ENCODE peak calls at places on chromosomes 5 and 9, in five cellular contexts. C, V, S, B and L are unnamed samples.

GRCh38 chr5:94017579-94017978 is 276.2 kb upstream of the POU5F2 start:
- DNase-seq in B (peak; percentile 66), S (no peak), C (peak; percentile 32), V (no peak), L (peak; percentile 22)

GRCh38 chr5:68088302-68088701 is 127.3 kb upstream of the PIK3R1 start:
- DNase-seq in B (peak; percentile 33), V (no peak), C (peak; percentile 82), S (no peak), L (peak; percentile 69)

GRCh38 chr9:89153187-89153586 is 25.4 kb downstream of the SHC3 start:
- DNase-seq in C (no peak), B (no peak), V (no peak), S (no peak), L (no peak)

GRCh38 chr5:142479854-142480253 is 155.0 kb upstream of the SPRY4 start:
- DNase-seq in V (no peak), B (no peak), S (no peak), C (no peak), L (no peak)

GRCh38 chr5:95644351-95645042 is 2.1 kb upstream of the RFESD start:
- DNase-seq in V (peak; percentile 62), C (peak; percentile 68), S (no peak), B (peak; percentile 69), L (peak; percentile 24)

GRCh38 chr9:71769175-71770165 is 1.2 kb upstream of the CEMIP2 start:
- DNase-seq in V (peak; percentile 63), B (peak; percentile 53), S (peak; percentile 95), C (peak; percentile 59), L (no peak)

GRCh38 chr9:34809504-34810186 is 99.7 kb upstream of the CCL21 start:
- DNase-seq in S (peak; percentile 72), B (no peak), C (peak; percentile 6), V (no peak), L (no peak)

GRCh38 chr5:93503598-93504067 is 77.4 kb downstream of the NR2F1-AS1 start:
- DNase-seq in S (no peak), C (peak; percentile 92), V (no peak), B (peak; percentile 93), L (peak; percentile 89)

GRCh38 chr9:34375901-34376595 is 650 bp downstream of the MYORG start:
- DNase-seq in C (no peak), V (peak; percentile 36), B (peak; percentile 18), S (peak; percentile 85), L (peak; percentile 39)

GRCh38 chr5:33105521-33105941 is 335.2 kb upstream of the TARS1 start:
- DNase-seq in S (no peak), V (no peak), B (peak; percentile 59), C (peak; percentile 75), L (peak; percentile 48)

GRCh38 chr5:95134326-95134725 is 150.6 kb downstream of the MCTP1 start:
- DNase-seq in B (no peak), C (no peak), S (no peak), V (no peak), L (no peak)

GRCh38 chr5:159478950-159479349 is 148.7 kb upstream of the IL12B start:
- DNase-seq in V (no peak), S (no peak), C (no peak), B (no peak), L (no peak)

GRCh38 chr5:57825026-57825683 is 342.5 kb upstream of the ACTBL2 start:
- DNase-seq in B (peak; percentile 94), V (no peak), C (peak; percentile 97), S (no peak), L (peak; percentile 93)

GRCh38 chr5:14296533-14297331 is 153.6 kb downstream of the TRIO start:
- DNase-seq in S (no peak), B (no peak), V (no peak), C (no peak), L (no peak)

GRCh38 chr9:129232839-129233568 is 54.9 kb upstream of the IER5L start:
- DNase-seq in C (no peak), V (no peak), S (no peak), B (no peak), L (peak; percentile 34)

GRCh38 chr5:127358274-127358673 is 67.7 kb downstream of the MEGF10 start:
- DNase-seq in V (no peak), B (peak; percentile 97), S (no peak), C (peak; percentile 87), L (no peak)

GRCh38 chr5:78624992-78625391 is 23.6 kb downstream of the LHFPL2 start:
- DNase-seq in V (no peak), C (no peak), B (no peak), S (no peak), L (no peak)

GRCh38 chr9:122307036-122307435 is 42.4 kb downstream of the MRRF start:
- DNase-seq in V (peak; percentile 19), C (no peak), S (no peak), B (no peak), L (no peak)

GRCh38 chr9:14320272-14321245 is 6.6 kb upstream of the NFIB start:
- DNase-seq in V (peak; percentile 51), C (peak; percentile 91), S (no peak), B (peak; percentile 81), L (peak; percentile 82)

GRCh38 chr5:59351076-59351794 is 542.3 kb downstream of the PDE4D start:
- DNase-seq in V (peak; percentile 48), S (no peak), B (peak; percentile 69), C (no peak), L (no peak)

GRCh38 chr9:34230556-34230955 is 51.7 kb downstream of the UBAP1 start:
- DNase-seq in S (no peak), V (no peak), C (no peak), B (peak; percentile 61), L (no peak)